ENCODE peak calls at places on chromosomes 6 and 20, in five cellular contexts. F is stomach, H is cerebellum, O is EH, Y is GM20000. K is an unnamed sample.

GRCh38 chr6:31351734-31352496 is 5.1 kb downstream of the HLA-B start:
- DNase-seq in H (no peak), Y (no peak), O (no peak), F (no peak), K (no peak)

GRCh38 chr6:72031471-72031870 is 145.1 kb downstream of the RIMS1 start:
- DNase-seq in Y (no peak), F (no peak), O (peak), H (no peak), K (no peak)

GRCh38 chr20:48454721-48455490 is 372.9 kb downstream of the PREX1 start:
- DNase-seq in H (no peak), Y (no peak), F (no peak), O (no peak), K (no peak)

GRCh38 chr6:2733324-2733723 is 17.4 kb downstream of the MYLK4 start:
- DNase-seq in H (no peak), O (no peak), F (peak), Y (peak), K (peak)

GRCh38 chr6:116975600-116975999 is 98.6 kb downstream of the RFX6 start:
- DNase-seq in F (no peak), Y (no peak), H (no peak), O (peak), K (no peak)

GRCh38 chr6:101226677-101227135 is 166.8 kb upstream of the GRIK2 start:
- DNase-seq in Y (peak), F (no peak), O (peak), H (no peak), K (no peak)

GRCh38 chr20:61883867-61884393 is 181.8 kb downstream of the TAF4 start:
- DNase-seq in O (no peak), F (no peak), H (no peak), Y (no peak), K (no peak)

GRCh38 chr6:142763205-142763604 is 181.8 kb downstream of the HIVEP2 start:
- DNase-seq in H (no peak), F (no peak), Y (no peak), O (peak), K (no peak)

GRCh38 chr6:16200231-16200941 is 38.0 kb upstream of the GMPR start:
- DNase-seq in O (peak), H (peak), F (no peak), Y (no peak), K (no peak)

GRCh38 chr6:147514831-147515230 is 6.3 kb downstream of the SAMD5 start:
- DNase-seq in Y (no peak), H (no peak), F (no peak), O (peak), K (no peak)

GRCh38 chr6:167760979-167761793 is 65.5 kb upstream of the AFDN start:
- DNase-seq in O (no peak), H (no peak), F (peak), Y (no peak), K (peak)

GRCh38 chr6:44311304-44311703 is 1.8 kb downstream of the AARS2 start:
- DNase-seq in F (no peak), H (no peak), O (no peak), Y (no peak), K (no peak)

GRCh38 chr6:83432626-83433025 is 1.8 kb upstream of the ME1 start:
- DNase-seq in Y (no peak), F (no peak), O (no peak), H (no peak), K (no peak)

GRCh38 chr6:139650941-139651340 is 276.5 kb upstream of the CITED2 start:
- DNase-seq in Y (no peak), F (no peak), H (no peak), O (no peak), K (no peak)

GRCh38 chr6:138972226-138972665 is 15.8 kb downstream of the REPS1 start:
- DNase-seq in Y (no peak), H (no peak), O (peak), F (no peak), K (no peak)

GRCh38 chr6:18985958-18986357 is 598.8 kb downstream of the RNF144B start:
- DNase-seq in Y (no peak), O (no peak), H (no peak), F (no peak), K (no peak)

GRCh38 chr6:95877480-95877879 is 138.3 kb upstream of the FUT9 start:
- DNase-seq in F (no peak), O (no peak), H (no peak), Y (no peak), K (no peak)